ENCODE peak calls at places on chromosomes 3 and 15, in four cellular contexts. T, Z, W and Y are unnamed samples.

GRCh38 chr15:73926191-73927002 is at the start of gene LOXL1:
- DNase-seq in T (no peak), Z (peak), W (no peak), Y (peak)

GRCh38 chr3:37974121-37974927 is 16.3 kb upstream of the VILL start:
- DNase-seq in T (no peak), Z (peak), W (peak), Y (peak)

GRCh38 chr3:67947808-67948508 is 293.5 kb upstream of the SUCLG2 start:
- DNase-seq in T (no peak), Z (no peak), W (peak), Y (peak)

GRCh38 chr3:79960594-79960993 is 192.8 kb upstream of the ROBO1 start:
- DNase-seq in T (no peak), Z (no peak), W (no peak), Y (no peak)

GRCh38 chr3:41863024-41863423 is 98.9 kb downstream of the ULK4 start:
- DNase-seq in T (no peak), Z (no peak), W (no peak), Y (no peak)

GRCh38 chr3:70811880-70812279 is 499.4 kb upstream of the MDFIC2 start:
- DNase-seq in T (no peak), Z (no peak), W (no peak), Y (no peak)

GRCh38 chr3:138326866-138327595 is 2.6 kb downstream of the NME9 start:
- DNase-seq in T (no peak), Z (no peak), W (no peak), Y (no peak)

GRCh38 chr15:83299462-83299861 is 15.0 kb upstream of the BNC1 start:
- DNase-seq in T (no peak), Z (no peak), W (no peak), Y (no peak)

GRCh38 chr15:88887068-88887580 is 8.2 kb downstream of the HAPLN3 start:
- DNase-seq in T (no peak), Z (no peak), W (no peak), Y (no peak)

GRCh38 chr3:140552898-140553297 is 125.0 kb upstream of the TRIM42 start:
- DNase-seq in T (no peak), Z (no peak), W (no peak), Y (no peak)

GRCh38 chr3:196406806-196407470 is 25.3 kb downstream of the UBXN7 start:
- DNase-seq in T (no peak), Z (no peak), W (no peak), Y (no peak)

GRCh38 chr15:59439571-59439970 is 1.6 kb downstream of the FAM81A start:
- DNase-seq in T (no peak), Z (no peak), W (no peak), Y (no peak)

GRCh38 chr15:92232317-92232716 is 161.4 kb upstream of the ST8SIA2 start:
- DNase-seq in T (no peak), Z (no peak), W (no peak), Y (no peak)

GRCh38 chr3:178393833-178394232 is 142.4 kb upstream of the KCNMB2 start:
- DNase-seq in T (no peak), Z (no peak), W (no peak), Y (no peak)

GRCh38 chr3:119331661-119332060 is 37.5 kb downstream of the ARHGAP31 start:
- DNase-seq in T (no peak), Z (no peak), W (no peak), Y (no peak)

GRCh38 chr15:69593981-69594966 is 141.7 kb downstream of the RPLP1 start:
- DNase-seq in T (peak), Z (peak), W (no peak), Y (peak)

GRCh38 chr3:143348486-143349327 is 229.1 kb downstream of the CHST2 start:
- DNase-seq in T (no peak), Z (no peak), W (no peak), Y (no peak)

GRCh38 chr3:123521179-123521969 is 63.5 kb downstream of the HACD2 start:
- DNase-seq in T (no peak), Z (no peak), W (no peak), Y (no peak)

GRCh38 chr3:135134717-135135116 is 339.7 kb downstream of the EPHB1 start:
- DNase-seq in T (no peak), Z (no peak), W (no peak), Y (no peak)

GRCh38 chr3:170410428-170411029 is 8.1 kb upstream of the CLDN11 start:
- DNase-seq in T (peak), Z (no peak), W (no peak), Y (no peak)

GRCh38 chr3:53225651-53226050 is 30.2 kb downstream of the TKT start:
- DNase-seq in T (no peak), Z (no peak), W (no peak), Y (no peak)

GRCh38 chr3:129025691-129026435 is 24.8 kb downstream of the EFCC1 start:
- DNase-seq in T (no peak), Z (peak), W (no peak), Y (no peak)

GRCh38 chr3:184600685-184601377 is 39.2 kb downstream of the EPHB3 start:
- DNase-seq in T (no peak), Z (no peak), W (no peak), Y (no peak)

GRCh38 chr15:56804908-56805307 is 71.6 kb upstream of the ZNF280D start:
- DNase-seq in T (no peak), Z (no peak), W (no peak), Y (no peak)